ENCODE peak calls at places on chromosome 6, in nine cellular contexts. E, Z, Q, O, J, K, S, H and U are unnamed samples.

GRCh38 chr6:71551798-71552197 is 263.2 kb downstream of the OGFRL1 start:
- DNase-seq in E (no peak), Z (peak; percentile 42), Q (no peak), O (no peak), J (no peak), K (no peak), S (no peak), H (no peak), U (no peak)

GRCh38 chr6:25278557-25278913 is 639 bp upstream of the CARMIL1 start:
- DNase-seq in E (peak; percentile 44), Z (no peak), Q (no peak), O (no peak), J (no peak), K (no peak), S (no peak), H (no peak), U (no peak)

GRCh38 chr6:72081880-72082279 is 195.5 kb downstream of the RIMS1 start:
- DNase-seq in E (no peak), Z (no peak), Q (no peak), O (no peak), J (no peak), K (no peak), S (no peak), H (no peak), U (no peak)

GRCh38 chr6:157503018-157503747 is 122.2 kb downstream of the ZDHHC14 start:
- DNase-seq in E (no peak), Z (no peak), Q (no peak), O (no peak), J (no peak), K (no peak), S (no peak), H (no peak), U (no peak)

GRCh38 chr6:55445648-55446204 is 118.5 kb downstream of the GFRAL start:
- DNase-seq in E (no peak), Z (no peak), Q (no peak), O (no peak), J (no peak), K (peak; percentile 8), S (no peak), H (peak; percentile 51), U (no peak)

GRCh38 chr6:453152-453551 is 61.6 kb downstream of the IRF4 start:
- DNase-seq in E (no peak), Z (peak; percentile 73), Q (no peak), O (peak; percentile 28), J (no peak), K (no peak), S (peak; percentile 78), H (no peak), U (no peak)

GRCh38 chr6:111992851-111993250 is 61.1 kb upstream of the CCN6 start:
- DNase-seq in E (no peak), Z (no peak), Q (no peak), O (no peak), J (peak; percentile 27), K (no peak), S (no peak), H (peak; percentile 79), U (no peak)

GRCh38 chr6:108660251-108660650 is 99.5 kb downstream of the FOXO3 start:
- DNase-seq in E (no peak), Z (no peak), Q (no peak), O (no peak), J (no peak), K (no peak), S (no peak), H (no peak), U (no peak)

GRCh38 chr6:3490622-3490980 is 33.8 kb upstream of the SLC22A23 start:
- DNase-seq in E (no peak), Z (no peak), Q (no peak), O (no peak), J (no peak), K (no peak), S (no peak), H (no peak), U (no peak)

GRCh38 chr6:81842254-81842653 is 89.8 kb upstream of the TENT5A start:
- DNase-seq in E (no peak), Z (no peak), Q (no peak), O (no peak), J (no peak), K (no peak), S (no peak), H (no peak), U (no peak)

GRCh38 chr6:14544689-14545088 is 427.1 kb downstream of the CD83 start:
- DNase-seq in E (no peak), Z (no peak), Q (no peak), O (no peak), J (peak; percentile 49), K (no peak), S (no peak), H (no peak), U (no peak)

GRCh38 chr6:169592558-169592957 is 109.3 kb downstream of the WDR27 start:
- DNase-seq in E (no peak), Z (no peak), Q (no peak), O (no peak), J (no peak), K (no peak), S (no peak), H (peak; percentile 29), U (no peak)

GRCh38 chr6:6386010-6386409 is 65.5 kb upstream of the F13A1 start:
- DNase-seq in E (no peak), Z (no peak), Q (no peak), O (no peak), J (no peak), K (no peak), S (no peak), H (peak; percentile 78), U (no peak)

GRCh38 chr6:111784423-111784822 is 88.8 kb downstream of the FYN start:
- DNase-seq in E (peak; percentile 30), Z (no peak), Q (no peak), O (no peak), J (no peak), K (no peak), S (no peak), H (peak; percentile 10), U (no peak)

GRCh38 chr6:91911945-91912344 is 1325.1 kb upstream of the MAP3K7 start:
- DNase-seq in E (no peak), Z (no peak), Q (no peak), O (no peak), J (no peak), K (no peak), S (no peak), H (no peak), U (no peak)

GRCh38 chr6:149847943-149848267 is 16.3 kb downstream of the LRP11 start:
- DNase-seq in E (no peak), Z (no peak), Q (no peak), O (no peak), J (no peak), K (no peak), S (no peak), H (no peak), U (no peak)

GRCh38 chr6:26493258-26493657 is 6.8 kb upstream of the BTN1A1 start:
- DNase-seq in E (no peak), Z (no peak), Q (no peak), O (no peak), J (no peak), K (no peak), S (no peak), H (no peak), U (no peak)

GRCh38 chr6:143677891-143678737 is at the start of gene PHACTR2:
- DNase-seq in E (peak; percentile 41), Z (peak; percentile 88), Q (peak; percentile 85), O (peak; percentile 80), J (peak; percentile 55), K (peak; percentile 54), S (peak; percentile 91), H (peak; percentile 51), U (peak; percentile 38)

GRCh38 chr6:40713002-40713719 is 126.0 kb upstream of the LRFN2 start:
- DNase-seq in E (no peak), Z (no peak), Q (no peak), O (no peak), J (no peak), K (no peak), S (no peak), H (no peak), U (no peak)

GRCh38 chr6:107624541-107624940 is 134.6 kb downstream of the SOBP start:
- DNase-seq in E (peak; percentile 92), Z (no peak), Q (no peak), O (no peak), J (no peak), K (no peak), S (no peak), H (peak; percentile 69), U (no peak)

GRCh38 chr6:117276778-117277177 is 11.4 kb downstream of the VGLL2 start:
- DNase-seq in E (no peak), Z (no peak), Q (no peak), O (no peak), J (no peak), K (no peak), S (no peak), H (no peak), U (no peak)
- H3K27me3 ChIP-seq in E (no peaks in the 10 kb centered on the region), Z (no peaks in the 10 kb centered on the region), Q (peaks cover 53% of the 10 kb centered on the region), O (peaks cover 92% of the 10 kb centered on the region), J (no peaks in the 10 kb centered on the region), K (peaks cover 3% of the 10 kb centered on the region), S (peaks cover 7% of the 10 kb centered on the region), H (peaks cover 6% of the 10 kb centered on the region), U (no peaks in the 10 kb centered on the region)

DNA sequence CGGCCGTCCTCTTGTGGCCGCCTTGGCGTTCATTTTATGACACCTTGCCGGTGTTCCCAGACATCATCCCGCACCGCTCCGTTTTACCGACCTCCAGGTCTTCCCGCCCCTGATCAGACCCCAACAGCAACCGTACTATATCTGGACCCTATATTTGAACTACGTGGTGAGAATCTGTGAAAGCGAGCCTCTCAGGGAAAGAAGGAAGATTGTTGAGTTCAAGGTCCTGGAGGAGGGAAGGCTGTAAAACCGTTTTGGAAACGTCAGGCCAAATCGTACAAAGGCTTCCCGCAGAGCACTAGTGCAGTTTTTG is 1.4 kb upstream of the CNR1 start:
- DNase-seq in E (no peak), Z (no peak), Q (no peak), O (no peak), J (no peak), K (no peak), S (no peak), H (no peak), U (no peak)
- H3K27me3 ChIP-seq in E (no peaks in the 10 kb centered on the region), Z (no peaks in the 10 kb centered on the region), Q (peaks cover 61% of the 10 kb centered on the region), O (peaks cover 95% of the 10 kb centered on the region), J (peaks cover 4% of the 10 kb centered on the region), K (peaks cover 23% of the 10 kb centered on the region), S (peaks cover 3% of the 10 kb centered on the region), H (peaks cover 16% of the 10 kb centered on the region), U (peaks cover 4% of the 10 kb centered on the region)

GRCh38 chr6:1509241-1509640 is 100.5 kb upstream of the FOXC1 start:
- DNase-seq in E (no peak), Z (no peak), Q (no peak), O (no peak), J (no peak), K (no peak), S (no peak), H (no peak), U (no peak)
- H3K27me3 ChIP-seq in E (no peaks in the 10 kb centered on the region), Z (no peaks in the 10 kb centered on the region), Q (no peaks in the 10 kb centered on the region), O (peaks cover 65% of the 10 kb centered on the region), J (no peaks in the 10 kb centered on the region), K (no peaks in the 10 kb centered on the region), S (no peaks in the 10 kb centered on the region), H (peaks cover 4% of the 10 kb centered on the region), U (no peaks in the 10 kb centered on the region)

DNA sequence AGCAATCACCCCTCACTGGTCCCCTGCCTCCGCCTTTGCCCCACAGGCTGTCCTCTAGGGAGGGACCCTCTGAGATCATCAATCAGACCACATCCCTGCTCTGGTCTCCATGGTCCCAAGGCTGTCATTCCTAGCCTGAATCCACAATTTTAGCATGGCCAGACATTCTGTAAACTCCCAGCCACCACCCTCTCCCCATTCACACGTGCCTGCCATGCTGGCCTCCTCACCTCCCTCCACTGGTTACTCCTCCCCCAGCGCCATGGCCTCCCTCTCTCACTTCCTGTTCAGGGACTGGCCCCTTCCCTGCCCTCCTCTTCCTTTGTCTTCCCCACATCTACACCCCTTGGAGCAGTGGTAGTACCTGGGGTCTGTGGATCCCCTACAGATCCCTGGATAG is 150.7 kb upstream of the MLN start:
- DNase-seq in E (no peak), Z (peak; percentile 41), Q (no peak), O (no peak), J (no peak), K (no peak), S (peak; percentile 24), H (no peak), U (no peak)
- H3K27me3 ChIP-seq in E (peaks cover 82% of the 10 kb centered on the region), Z (no peaks in the 10 kb centered on the region), Q (peaks cover 32% of the 10 kb centered on the region), O (peaks cover 98% of the 10 kb centered on the region), J (no peaks in the 10 kb centered on the region), K (peaks cover 4% of the 10 kb centered on the region), S (no peaks in the 10 kb centered on the region), H (no peaks in the 10 kb centered on the region), U (no peaks in the 10 kb centered on the region)